ENCODE peak calls at places on chromosomes 2 and 18, in six cellular contexts. H is CD8-positive, alpha-beta T cell; K is heart left ventricle; V is adrenal gland; M is A549; B is IMR-90. P is an unnamed sample. For H3K4me1, the result is how much of the 10 kb centered on the place peaks cover.

GRCh38 chr2:161370981-161371380 is 45.1 kb upstream of the TBR1 start:
- DNase-seq in K (no peak), H (no peak), M (no peak), V (no peak), B (no peak), P (no peak)

GRCh38 chr18:48886520-48887293 is 64.1 kb downstream of the SMAD7 start:
- DNase-seq in M (no peak), K (no peak), H (no peak), B (no peak), V (no peak), P (no peak)

GRCh38 chr2:31070339-31070738 is 67.9 kb downstream of the GALNT14 start:
- DNase-seq in M (no peak), V (no peak), B (no peak), K (no peak), H (no peak), P (no peak)

GRCh38 chr2:109523536-109524361 is 90.0 kb downstream of the SEPTIN10 start:
- DNase-seq in K (no peak), H (no peak), M (no peak), V (no peak), B (no peak), P (peak)

GRCh38 chr2:68089961-68090360 is 27.2 kb upstream of the C1D start:
- DNase-seq in H (no peak), M (no peak), K (no peak), B (no peak), V (no peak), P (no peak)

GRCh38 chr2:39623916-39624315 is 41.8 kb upstream of the TMEM178A start:
- DNase-seq in H (no peak), V (no peak), M (no peak), K (peak), B (no peak), P (peak)

GRCh38 chr2:233426619-233427342 is 72.5 kb downstream of the DGKD start:
- DNase-seq in H (no peak), B (peak), M (peak), K (no peak), V (no peak), P (no peak)

GRCh38 chr18:66226782-66227181 is 377.1 kb downstream of the CDH19 start:
- DNase-seq in M (no peak), H (no peak), K (no peak), B (no peak), V (no peak), P (no peak)

GRCh38 chr2:196159223-196159892 is 12.0 kb downstream of the STK17B start:
- DNase-seq in K (no peak), V (no peak), M (no peak), H (peak), B (no peak), P (no peak)

GRCh38 chr2:8676915-8677645 is 4.8 kb upstream of the ID2 start:
- DNase-seq in B (peak), H (no peak), V (no peak), K (peak), M (no peak), P (no peak)

GRCh38 chr2:10948165-10948564 is 36.4 kb downstream of the KCNF1 start:
- DNase-seq in K (no peak), M (no peak), B (no peak), H (no peak), V (no peak), P (no peak)

GRCh38 chr18:64410685-64411084 is 261.8 kb upstream of the LINC00305 start:
- DNase-seq in K (no peak), B (no peak), H (no peak), M (no peak), V (no peak), P (no peak)

GRCh38 chr2:11998218-11998617 is 251.8 kb downstream of the LPIN1 start:
- DNase-seq in M (no peak), K (no peak), V (no peak), B (peak), H (no peak), P (no peak)

GRCh38 chr2:10709290-10709939 is 12.0 kb upstream of the ATP6V1C2 start:
- DNase-seq in M (peak), K (no peak), B (no peak), V (no peak), H (no peak), P (no peak)

GRCh38 chr2:24893934-24894333 is 26.1 kb downstream of the ADCY3 start:
- DNase-seq in B (peak), M (no peak), V (no peak), H (no peak), K (no peak), P (no peak)

GRCh38 chr2:233267516-233268245 is 16.2 kb downstream of the ATG16L1 start:
- DNase-seq in K (no peak), V (no peak), B (no peak), M (no peak), H (peak), P (no peak)

GRCh38 chr2:33146112-33146511 is 199.4 kb downstream of the LTBP1 start:
- DNase-seq in V (no peak), H (no peak), K (no peak), B (peak), M (no peak), P (no peak)

GRCh38 chr2:119950966-119951365 is 61.9 kb upstream of the EPB41L5 start:
- DNase-seq in H (no peak), K (no peak), V (peak), M (no peak), B (peak), P (no peak)

GRCh38 chr18:46275370-46275769 is 171.2 kb downstream of the HAUS1 start:
- DNase-seq in H (no peak), M (no peak), V (no peak), K (no peak), B (no peak), P (no peak)

GRCh38 chr2:86787701-86788100 is 3.0 kb downstream of the CD8A start:
- DNase-seq in B (no peak), V (peak), K (peak), M (peak), H (peak), P (no peak)

GRCh38 chr2:240421396-240421795 is 14.1 kb upstream of the GPC1 start:
- DNase-seq in B (no peak), M (no peak), K (no peak), V (no peak), H (no peak), P (peak)

GRCh38 chr2:241804326-241805276 is 4.4 kb upstream of the NEU4 start:
- DNase-seq in K (peak), M (peak), V (peak), B (no peak), H (peak), P (peak)

GRCh38 chr2:220185766-220186165 is 558.3 kb downstream of the SLC4A3 start:
- DNase-seq in H (no peak), M (no peak), K (no peak), V (no peak), B (peak), P (no peak)

GRCh38 chr18:22848618-22849017 is 84.5 kb upstream of the RBBP8 start:
- DNase-seq in V (no peak), H (no peak), B (peak), K (no peak), M (no peak), P (no peak)

GRCh38 chr2:10271946-10272345 is 30.8 kb upstream of the HPCAL1 start:
- DNase-seq in V (peak), M (no peak), H (peak), B (no peak), K (no peak), P (no peak)

GRCh38 chr2:230949966-230950832 is 25.2 kb upstream of the GPR55 start:
- DNase-seq in V (no peak), B (no peak), H (no peak), M (no peak), K (no peak), P (no peak)

GRCh38 chr2:42974697-42975357 is 182.4 kb upstream of the HAAO start:
- DNase-seq in K (peak), B (peak), M (peak), H (peak), V (peak), P (peak)

GRCh38 chr2:218431878-218432277 is 13.0 kb downstream of the VIL1 start:
- DNase-seq in K (no peak), B (no peak), H (no peak), V (no peak), M (no peak), P (peak)

GRCh38 chr2:217307023-217307422 is 447.2 kb upstream of the TNP1 start:
- DNase-seq in B (no peak), M (no peak), K (no peak), V (no peak), H (no peak), P (no peak)

GRCh38 chr18:1020731-1021344 is 116.2 kb downstream of the ADCYAP1 start:
- DNase-seq in M (no peak), H (no peak), B (no peak), K (no peak), V (no peak), P (no peak)

GRCh38 chr2:7685342-7686015 is 768.3 kb downstream of the RNF144A start:
- DNase-seq in M (peak), K (no peak), V (no peak), B (peak), H (no peak), P (no peak)

GRCh38 chr2:127415593-127416485 is 2.4 kb upstream of the PROC start:
- DNase-seq in V (peak), K (peak), B (no peak), H (peak), M (peak), P (no peak)
- H3K4me1 ChIP-seq in V (under half), K (under half), B (under half), H (under half), M (half or more), P (half or more)

GRCh38 chr2:63053235-63053888 is 2.7 kb downstream of the OTX1 start:
- DNase-seq in K (no peak), H (no peak), V (no peak), B (no peak), M (no peak), P (no peak)

GRCh38 chr2:63052411-63053234 is 2.0 kb downstream of the OTX1 start:
- DNase-seq in V (no peak), H (no peak), B (no peak), M (no peak), K (no peak), P (no peak)

GRCh38 chr2:63050186-63050915 is at the start of gene OTX1:
- DNase-seq in M (peak), B (peak), V (peak), K (no peak), H (no peak), P (no peak)

GRCh38 chr2:63050916-63051794 is 525 bp downstream of the OTX1 start:
- DNase-seq in B (no peak), V (no peak), M (no peak), K (no peak), H (no peak), P (no peak)

DNA sequence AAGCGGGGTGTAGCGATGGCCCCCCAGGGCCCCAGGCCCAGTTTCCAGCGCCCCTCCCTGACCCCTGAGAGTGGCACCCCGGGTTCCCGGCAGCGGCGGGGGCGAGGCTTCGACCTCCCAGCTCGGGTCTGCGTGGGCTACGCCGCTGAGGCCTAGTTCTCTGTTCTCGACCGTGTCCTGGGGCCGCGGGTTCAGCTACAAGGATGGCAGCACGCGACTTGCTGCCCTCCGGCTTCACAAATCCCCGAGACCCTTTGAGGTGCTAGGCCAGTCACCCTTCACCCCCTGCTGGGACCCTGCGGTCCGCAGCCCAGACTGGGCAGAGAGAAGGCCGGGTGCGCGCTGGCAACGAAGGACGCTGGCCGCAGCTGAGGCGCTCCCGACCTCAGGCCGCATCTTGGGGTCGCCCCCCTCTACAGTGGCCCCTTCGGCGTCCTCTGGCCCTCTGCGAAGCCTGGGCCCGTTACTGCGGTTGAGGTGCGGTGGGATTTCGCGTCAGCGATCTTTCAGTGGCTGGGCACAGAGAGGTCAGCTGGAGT is 1.2 kb downstream of the OTX1 start:
- DNase-seq in V (no peak), K (no peak), M (no peak), B (no peak), H (no peak), P (no peak)
- H3K27ac ChIP-seq in V (no peak), K (no peak), M (peak), B (no peak), H (no peak), P (no peak)

GRCh38 chr2:207471261-207471660 is 58.5 kb upstream of the CREB1 start:
- DNase-seq in B (no peak), H (no peak), V (no peak), M (no peak), K (no peak), P (no peak)

GRCh38 chr2:207472343-207473202 is 57.2 kb upstream of the CREB1 start:
- DNase-seq in M (no peak), B (peak), H (no peak), K (no peak), V (no peak), P (no peak)

GRCh38 chr2:207474871-207475485 is 54.8 kb upstream of the CREB1 start:
- DNase-seq in B (peak), H (peak), V (peak), K (peak), M (peak), P (no peak)

GRCh38 chr2:207473866-207474251 is 55.9 kb upstream of the CREB1 start:
- DNase-seq in K (no peak), B (no peak), V (no peak), M (no peak), H (no peak), P (no peak)

GRCh38 chr2:207473203-207473865 is 56.4 kb upstream of the CREB1 start:
- DNase-seq in V (peak), M (peak), B (peak), H (peak), K (peak), P (no peak)
- H3K4me3 ChIP-seq in V (no peak), M (peak), B (peak), H (no peak), K (peak), P (peak)

DNA sequence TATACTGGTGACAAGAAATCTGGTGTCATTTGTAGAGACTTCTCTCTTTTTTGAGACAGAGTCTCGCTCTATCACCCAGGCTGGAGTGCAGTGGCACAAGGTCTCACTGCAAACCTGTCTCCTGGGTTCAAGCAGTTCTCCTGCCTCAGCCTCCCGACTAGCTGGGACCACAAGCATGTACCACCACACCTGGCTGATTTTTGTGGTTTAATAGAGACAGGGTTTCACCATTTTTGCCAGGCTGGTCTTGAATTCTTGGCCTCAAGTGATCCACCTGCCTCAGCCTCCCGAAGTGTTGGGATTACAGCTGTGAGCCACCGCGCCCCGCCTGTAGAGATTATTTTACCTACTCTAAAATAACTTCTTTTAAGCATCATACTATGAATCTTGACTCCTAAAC is 6.5 kb downstream of the HNRNPLL start:
- DNase-seq in K (no peak), V (no peak), H (no peak), B (no peak), M (no peak), P (no peak)
- H3K4me1 ChIP-seq in K (half or more), V (half or more), H (under half), B (under half), M (half or more), P (under half)

GRCh38 chr2:80529466-80530165 is 225.1 kb upstream of the LRRTM1 start:
- DNase-seq in B (no peak), M (no peak), V (no peak), K (no peak), H (no peak), P (no peak)
- H3K27ac ChIP-seq in B (no peak), M (no peak), V (no peak), K (no peak), H (no peak), P (no peak)

DNA sequence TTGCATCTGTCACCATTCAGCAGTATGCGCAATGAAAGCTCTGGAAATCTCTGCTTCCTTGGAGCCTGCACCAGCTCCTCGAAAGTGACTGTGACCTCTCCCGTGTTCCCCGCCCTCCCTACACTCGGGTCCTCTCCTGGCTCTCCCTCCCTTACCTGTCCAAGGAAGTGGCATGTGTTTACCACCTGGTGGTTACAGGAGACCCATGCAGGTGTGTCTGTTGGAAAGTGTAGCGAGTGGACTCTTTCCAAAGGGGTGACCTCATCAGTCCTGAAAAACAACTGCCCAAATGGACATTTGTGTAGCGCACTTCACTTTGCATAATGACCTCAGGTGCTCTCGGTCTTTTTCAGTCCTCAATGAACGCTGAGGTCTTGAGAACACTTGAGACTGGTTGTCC is 133.1 kb downstream of the ACKR3 start:
- DNase-seq in H (no peak), V (no peak), K (no peak), M (no peak), B (no peak), P (peak)
- H3K4me3 ChIP-seq in H (no peak), V (no peak), K (no peak), M (no peak), B (no peak), P (no peak)